ENCODE peak calls at places on chromosomes 11 and 22, in ten cellular contexts. One of them, this sample, is unnamed.

GRCh38 chr22:48896766-48897637 is 930.7 kb downstream of the BRD1 start:
- DNase-seq in ovary: peak; percentile 29
- DNase-seq in mammary epithelial cell: no peak
- DNase-seq in GM12865: no peak
- DNase-seq in H1: no peak
- DNase-seq in choroid plexus epithelial cell: no peak
- DNase-seq in CD8-positive, alpha-beta T cell: no peak
- DNase-seq in A549: no peak
- DNase-seq in progenitor cell of endocrine pancreas: no peak
- DNase-seq in fibroblast of lung: no peak
- DNase-seq in this sample: no peak

GRCh38 chr11:66112640-66113098 is 42.6 kb downstream of the PACS1 start:
- DNase-seq in A549: no peak
- DNase-seq in fibroblast of lung: peak; percentile 43
- DNase-seq in ovary: no peak
- DNase-seq in GM12865: peak; percentile 78
- DNase-seq in H1: no peak
- DNase-seq in choroid plexus epithelial cell: peak; percentile 85
- DNase-seq in progenitor cell of endocrine pancreas: no peak
- DNase-seq in mammary epithelial cell: peak; percentile 66
- DNase-seq in CD8-positive, alpha-beta T cell: no peak
- DNase-seq in this sample: no peak

GRCh38 chr11:80388133-80388532 is 947.3 kb upstream of the TENM4 start:
- DNase-seq in mammary epithelial cell: peak; percentile 3
- DNase-seq in A549: no peak
- DNase-seq in GM12865: no peak
- DNase-seq in CD8-positive, alpha-beta T cell: no peak
- DNase-seq in progenitor cell of endocrine pancreas: no peak
- DNase-seq in H1: no peak
- DNase-seq in choroid plexus epithelial cell: no peak
- DNase-seq in ovary: no peak
- DNase-seq in fibroblast of lung: no peak
- DNase-seq in this sample: no peak

GRCh38 chr11:116276051-116277044 is 496.4 kb downstream of the BUD13 start:
- DNase-seq in A549: peak; percentile 44
- DNase-seq in H1: peak; percentile 86
- DNase-seq in ovary: peak; percentile 77
- DNase-seq in progenitor cell of endocrine pancreas: peak; percentile 92
- DNase-seq in fibroblast of lung: peak; percentile 27
- DNase-seq in GM12865: peak; percentile 82
- DNase-seq in choroid plexus epithelial cell: peak; percentile 39
- DNase-seq in mammary epithelial cell: peak; percentile 17
- DNase-seq in CD8-positive, alpha-beta T cell: peak; percentile 62
- DNase-seq in this sample: no peak

GRCh38 chr22:41856484-41856883 is 23.6 kb downstream of the SREBF2 start:
- DNase-seq in choroid plexus epithelial cell: no peak
- DNase-seq in H1: no peak
- DNase-seq in A549: no peak
- DNase-seq in mammary epithelial cell: no peak
- DNase-seq in CD8-positive, alpha-beta T cell: no peak
- DNase-seq in progenitor cell of endocrine pancreas: no peak
- DNase-seq in GM12865: no peak
- DNase-seq in ovary: no peak
- DNase-seq in fibroblast of lung: no peak
- DNase-seq in this sample: no peak

GRCh38 chr22:39514373-39514973 is 5.9 kb upstream of the ATF4 start:
- DNase-seq in CD8-positive, alpha-beta T cell: peak; percentile 61
- DNase-seq in choroid plexus epithelial cell: peak; percentile 62
- DNase-seq in H1: no peak
- DNase-seq in mammary epithelial cell: no peak
- DNase-seq in A549: peak; percentile 31
- DNase-seq in ovary: peak; percentile 73
- DNase-seq in GM12865: peak; percentile 41
- DNase-seq in fibroblast of lung: no peak
- DNase-seq in progenitor cell of endocrine pancreas: no peak
- DNase-seq in this sample: no peak

GRCh38 chr11:27282141-27282590 is 80.8 kb downstream of the CCDC34 start:
- DNase-seq in mammary epithelial cell: no peak
- DNase-seq in progenitor cell of endocrine pancreas: no peak
- DNase-seq in ovary: peak; percentile 77
- DNase-seq in choroid plexus epithelial cell: peak; percentile 98
- DNase-seq in CD8-positive, alpha-beta T cell: no peak
- DNase-seq in fibroblast of lung: peak; percentile 97
- DNase-seq in GM12865: no peak
- DNase-seq in A549: no peak
- DNase-seq in H1: no peak
- DNase-seq in this sample: no peak

GRCh38 chr11:131685206-131685605 is 314.8 kb downstream of the NTM start:
- DNase-seq in CD8-positive, alpha-beta T cell: no peak
- DNase-seq in ovary: no peak
- DNase-seq in H1: no peak
- DNase-seq in progenitor cell of endocrine pancreas: no peak
- DNase-seq in mammary epithelial cell: no peak
- DNase-seq in GM12865: no peak
- DNase-seq in choroid plexus epithelial cell: no peak
- DNase-seq in fibroblast of lung: no peak
- DNase-seq in A549: no peak
- DNase-seq in this sample: no peak

GRCh38 chr11:46948378-46949131 is 12.0 kb downstream of the CSTPP1 start:
- DNase-seq in CD8-positive, alpha-beta T cell: no peak
- DNase-seq in fibroblast of lung: peak; percentile 71
- DNase-seq in mammary epithelial cell: peak; percentile 60
- DNase-seq in choroid plexus epithelial cell: peak; percentile 81
- DNase-seq in A549: no peak
- DNase-seq in H1: no peak
- DNase-seq in GM12865: no peak
- DNase-seq in progenitor cell of endocrine pancreas: no peak
- DNase-seq in ovary: no peak
- DNase-seq in this sample: no peak

GRCh38 chr11:66288138-66288865 is 641 bp downstream of the YIF1A start:
- DNase-seq in mammary epithelial cell: peak; percentile 19
- DNase-seq in choroid plexus epithelial cell: peak; percentile 27
- DNase-seq in GM12865: no peak
- DNase-seq in fibroblast of lung: no peak
- DNase-seq in ovary: no peak
- DNase-seq in A549: no peak
- DNase-seq in CD8-positive, alpha-beta T cell: no peak
- DNase-seq in progenitor cell of endocrine pancreas: no peak
- DNase-seq in H1: no peak
- DNase-seq in this sample: no peak

GRCh38 chr22:23565288-23565941 is 14.7 kb downstream of the IGLL1 start:
- DNase-seq in CD8-positive, alpha-beta T cell: no peak
- DNase-seq in progenitor cell of endocrine pancreas: peak; percentile 53
- DNase-seq in H1: no peak
- DNase-seq in ovary: peak; percentile 36
- DNase-seq in fibroblast of lung: no peak
- DNase-seq in GM12865: peak; percentile 19
- DNase-seq in A549: no peak
- DNase-seq in mammary epithelial cell: no peak
- DNase-seq in choroid plexus epithelial cell: peak; percentile 6
- DNase-seq in this sample: peak; percentile 37

GRCh38 chr11:116062526-116063171 is 558.4 kb upstream of the CADM1 start:
- DNase-seq in A549: no peak
- DNase-seq in choroid plexus epithelial cell: no peak
- DNase-seq in GM12865: peak; percentile 27
- DNase-seq in progenitor cell of endocrine pancreas: no peak
- DNase-seq in CD8-positive, alpha-beta T cell: no peak
- DNase-seq in mammary epithelial cell: no peak
- DNase-seq in H1: no peak
- DNase-seq in ovary: no peak
- DNase-seq in fibroblast of lung: peak; percentile 0
- DNase-seq in this sample: no peak

GRCh38 chr11:74141274-74141695 is 29.5 kb downstream of the C2CD3 start:
- DNase-seq in H1: no peak
- DNase-seq in mammary epithelial cell: peak; percentile 82
- DNase-seq in choroid plexus epithelial cell: no peak
- DNase-seq in A549: no peak
- DNase-seq in fibroblast of lung: no peak
- DNase-seq in ovary: no peak
- DNase-seq in progenitor cell of endocrine pancreas: no peak
- DNase-seq in CD8-positive, alpha-beta T cell: no peak
- DNase-seq in GM12865: no peak
- DNase-seq in this sample: no peak

DNA sequence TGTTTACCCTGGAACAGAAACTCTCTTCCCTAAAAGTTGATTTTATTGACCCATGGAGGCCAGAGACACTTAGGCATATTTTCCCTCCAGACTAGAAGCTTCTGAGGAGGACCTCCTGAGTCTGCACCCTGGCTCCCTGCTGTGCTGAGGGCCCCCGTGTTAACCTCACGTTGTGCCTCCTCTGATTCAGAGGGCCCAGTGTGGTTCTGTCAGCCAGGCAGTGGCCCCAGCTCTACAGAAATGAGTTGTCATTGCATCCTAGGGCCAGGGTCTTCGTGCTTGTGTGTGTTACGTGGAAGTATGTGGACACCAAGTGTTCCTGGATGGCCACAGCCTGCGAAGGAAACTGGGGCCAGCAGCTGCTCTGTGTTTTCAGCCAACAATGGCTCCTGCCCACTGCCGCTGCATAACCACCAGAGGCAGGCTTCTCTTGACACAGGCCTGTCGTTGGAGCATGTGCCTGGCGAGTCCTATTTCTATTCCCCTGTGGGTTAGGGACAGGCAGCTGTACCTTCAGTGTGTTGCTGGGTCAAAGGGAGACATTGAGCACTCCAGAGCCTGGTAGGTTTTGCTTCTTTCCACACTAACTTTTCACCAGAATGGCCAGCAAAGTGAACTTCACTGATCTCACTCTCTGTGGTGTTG is 44.5 kb downstream of the MED15 start:
- DNase-seq in H1: no peak
- DNase-seq in GM12865: no peak
- DNase-seq in A549: no peak
- DNase-seq in progenitor cell of endocrine pancreas: no peak
- DNase-seq in mammary epithelial cell: no peak
- DNase-seq in fibroblast of lung: no peak
- DNase-seq in ovary: peak; percentile 42
- DNase-seq in CD8-positive, alpha-beta T cell: peak; percentile 51
- DNase-seq in choroid plexus epithelial cell: peak; percentile 55
- DNase-seq in this sample: no peak
- TF ChIP-seq CTCF in H1: no peak
- TF ChIP-seq CTCF in GM12865: no peak
- TF ChIP-seq CTCF in A549: no peak
- TF ChIP-seq CTCF in progenitor cell of endocrine pancreas: peak; percentile 19
- TF ChIP-seq CTCF in mammary epithelial cell: no peak
- TF ChIP-seq CTCF in fibroblast of lung: peak; percentile 42
- TF ChIP-seq CTCF in ovary: no peak
- TF ChIP-seq CTCF in CD8-positive, alpha-beta T cell: peak; percentile 40
- TF ChIP-seq CTCF in choroid plexus epithelial cell: peak; percentile 53
- TF ChIP-seq CTCF in this sample: no peak

GRCh38 chr22:26642465-26643367 is 14.7 kb upstream of the MIAT start:
- DNase-seq in H1: no peak
- DNase-seq in A549: no peak
- DNase-seq in progenitor cell of endocrine pancreas: no peak
- DNase-seq in mammary epithelial cell: no peak
- DNase-seq in ovary: no peak
- DNase-seq in choroid plexus epithelial cell: peak; percentile 26
- DNase-seq in CD8-positive, alpha-beta T cell: peak; percentile 82
- DNase-seq in fibroblast of lung: no peak
- DNase-seq in GM12865: peak; percentile 65
- DNase-seq in this sample: no peak
- TF ChIP-seq CTCF in H1: peak; percentile 11
- TF ChIP-seq CTCF in A549: no peak
- TF ChIP-seq CTCF in progenitor cell of endocrine pancreas: peak; percentile 13
- TF ChIP-seq CTCF in mammary epithelial cell: no peak
- TF ChIP-seq CTCF in ovary: no peak
- TF ChIP-seq CTCF in choroid plexus epithelial cell: peak; percentile 18
- TF ChIP-seq CTCF in CD8-positive, alpha-beta T cell: peak; percentile 34
- TF ChIP-seq CTCF in fibroblast of lung: no peak
- TF ChIP-seq CTCF in GM12865: peak; percentile 35
- TF ChIP-seq CTCF in this sample: no peak

DNA sequence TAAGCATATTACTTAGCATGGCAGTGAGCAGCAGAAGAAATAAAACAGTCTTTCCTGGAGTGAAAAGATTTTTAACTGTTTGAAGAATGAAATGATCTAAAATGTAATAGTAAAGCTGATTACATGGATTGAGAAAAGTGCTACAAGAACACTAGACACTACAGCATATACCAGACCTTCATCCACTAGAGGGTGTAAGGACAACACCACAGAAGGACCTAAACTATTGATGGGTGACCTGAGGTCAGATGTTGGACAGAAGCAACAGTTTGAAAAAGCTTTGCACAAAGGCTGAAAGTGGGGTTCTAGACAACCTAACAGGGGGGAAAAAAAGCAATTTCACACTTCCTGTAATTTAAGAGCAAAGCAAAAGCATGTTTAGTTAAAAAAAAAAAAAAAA is 97.7 kb downstream of the RBFOX2 start:
- DNase-seq in fibroblast of lung: peak; percentile 90
- DNase-seq in progenitor cell of endocrine pancreas: no peak
- DNase-seq in H1: no peak
- DNase-seq in choroid plexus epithelial cell: peak; percentile 92
- DNase-seq in ovary: no peak
- DNase-seq in GM12865: peak; percentile 75
- DNase-seq in A549: peak; percentile 29
- DNase-seq in mammary epithelial cell: peak; percentile 44
- DNase-seq in CD8-positive, alpha-beta T cell: no peak
- DNase-seq in this sample: no peak
- TF ChIP-seq CTCF in fibroblast of lung: peak; percentile 72
- TF ChIP-seq CTCF in progenitor cell of endocrine pancreas: peak; percentile 65
- TF ChIP-seq CTCF in H1: peak; percentile 54
- TF ChIP-seq CTCF in choroid plexus epithelial cell: peak; percentile 74
- TF ChIP-seq CTCF in ovary: peak; percentile 38
- TF ChIP-seq CTCF in GM12865: peak; percentile 70
- TF ChIP-seq CTCF in A549: peak; percentile 56
- TF ChIP-seq CTCF in mammary epithelial cell: peak; percentile 41
- TF ChIP-seq CTCF in CD8-positive, alpha-beta T cell: no peak
- TF ChIP-seq CTCF in this sample: peak; percentile 73

GRCh38 chr11:64803163-64803845 is at the start of gene MAP4K2:
- DNase-seq in fibroblast of lung: peak; percentile 82
- DNase-seq in GM12865: peak; percentile 89
- DNase-seq in ovary: peak; percentile 91
- DNase-seq in CD8-positive, alpha-beta T cell: peak; percentile 86
- DNase-seq in mammary epithelial cell: peak; percentile 77
- DNase-seq in A549: peak; percentile 85
- DNase-seq in H1: no peak
- DNase-seq in choroid plexus epithelial cell: peak; percentile 75
- DNase-seq in progenitor cell of endocrine pancreas: peak; percentile 77
- DNase-seq in this sample: peak; percentile 94
- TF ChIP-seq CTCF in fibroblast of lung: no peak
- TF ChIP-seq CTCF in GM12865: no peak
- TF ChIP-seq CTCF in ovary: no peak
- TF ChIP-seq CTCF in CD8-positive, alpha-beta T cell: no peak
- TF ChIP-seq CTCF in mammary epithelial cell: no peak
- TF ChIP-seq CTCF in A549: peak; percentile 34
- TF ChIP-seq CTCF in H1: peak; percentile 20
- TF ChIP-seq CTCF in choroid plexus epithelial cell: no peak
- TF ChIP-seq CTCF in progenitor cell of endocrine pancreas: peak; percentile 37
- TF ChIP-seq CTCF in this sample: peak; percentile 6

This sample was measured in D721Med.